ENCODE peak calls at places on chromosome 15, in nine cellular contexts. W is bronchial epithelial cell, C is breast epithelium, M is cardiac fibroblast, Z is gastrocnemius medialis, X is AG04449, L is Calu3, G is PC-9, R is upper lobe of right lung. V is an unnamed sample.

GRCh38 chr15:49458145-49458544 is 35.1 kb downstream of the FGF7 start:
- DNase-seq in Z (no peak), X (no peak), C (no peak), L (no peak), R (no peak), G (no peak), W (no peak), M (no peak), V (no peak)

GRCh38 chr15:36108539-36108938 is 470.9 kb upstream of the CDIN1 start:
- DNase-seq in R (no peak), Z (no peak), W (no peak), X (no peak), G (no peak), M (no peak), C (no peak), L (no peak), V (no peak)

GRCh38 chr15:82093774-82094211 is 48.0 kb upstream of the MEX3B start:
- DNase-seq in M (peak), Z (no peak), L (no peak), G (no peak), W (peak), X (peak), R (no peak), C (no peak), V (no peak)

GRCh38 chr15:54620916-54621315 is 575.8 kb downstream of the RSL24D1 start:
- DNase-seq in C (no peak), R (no peak), G (no peak), Z (no peak), L (no peak), X (no peak), M (no peak), W (no peak), V (no peak)

GRCh38 chr15:40487816-40488682 is 17.3 kb downstream of the CHST14 start:
- DNase-seq in X (no peak), Z (no peak), G (no peak), M (no peak), L (no peak), C (no peak), W (no peak), R (no peak), V (no peak)

GRCh38 chr15:68818088-68818670 is 2.5 kb downstream of the ANP32A start:
- DNase-seq in G (peak), Z (peak), W (no peak), R (peak), L (peak), X (no peak), C (peak), M (peak), V (peak)

GRCh38 chr15:50685191-50685975 is 1.2 kb downstream of the TRPM7 start:
- DNase-seq in X (no peak), M (peak), Z (no peak), C (no peak), W (no peak), G (no peak), R (no peak), L (no peak), V (no peak)

GRCh38 chr15:25508369-25509002 is 69.7 kb upstream of the UBE3A start:
- DNase-seq in Z (no peak), X (peak), C (no peak), L (no peak), G (no peak), R (no peak), W (peak), M (peak), V (no peak)

GRCh38 chr15:62027916-62028315 is 32.3 kb downstream of the VPS13C start:
- DNase-seq in X (no peak), Z (no peak), G (no peak), W (no peak), M (no peak), L (no peak), C (no peak), R (no peak), V (no peak)

GRCh38 chr15:62026707-62027565 is 33.3 kb downstream of the VPS13C start:
- DNase-seq in C (no peak), G (no peak), M (no peak), R (no peak), Z (no peak), W (no peak), X (no peak), L (no peak), V (no peak)

GRCh38 chr15:62020576-62021160 is 39.6 kb downstream of the VPS13C start:
- DNase-seq in C (no peak), R (no peak), L (no peak), M (no peak), W (peak), X (no peak), Z (no peak), G (no peak), V (no peak)

DNA sequence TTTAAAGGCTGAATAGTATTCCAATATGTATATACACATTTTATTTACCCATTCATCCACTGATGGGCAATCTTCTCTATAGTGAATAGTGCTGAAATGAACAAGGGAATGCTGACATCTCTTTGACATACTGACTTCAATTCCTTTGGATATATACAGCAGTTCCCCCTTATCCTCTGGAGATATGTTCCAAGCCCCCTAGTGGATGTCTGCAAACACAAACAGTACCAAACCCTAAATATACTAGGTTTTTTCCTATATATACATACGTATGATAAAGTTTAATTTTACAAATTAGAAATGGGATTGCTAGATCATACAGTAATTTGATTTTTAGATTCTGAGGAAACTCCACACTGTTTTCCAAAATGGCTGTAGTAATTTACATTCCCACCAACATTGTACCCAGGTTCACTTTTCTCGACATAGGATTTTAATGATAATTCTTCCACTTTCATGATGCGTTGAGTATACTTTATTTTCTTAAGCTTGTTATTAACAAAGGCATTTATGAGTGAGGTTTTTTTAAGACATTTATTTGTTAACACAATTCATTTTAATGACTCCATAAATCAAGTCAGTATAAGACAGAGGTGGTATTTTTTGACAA is 38.2 kb downstream of the VPS13C start:
- DNase-seq in W (no peak), L (peak), M (no peak), G (no peak), C (no peak), R (no peak), X (no peak), Z (no peak), V (peak)
- TF ChIP-seq CTCF in W (peak), L (peak), M (peak), G (peak), C (no peak), R (peak), X (peak), Z (no peak), V (peak)

DNA sequence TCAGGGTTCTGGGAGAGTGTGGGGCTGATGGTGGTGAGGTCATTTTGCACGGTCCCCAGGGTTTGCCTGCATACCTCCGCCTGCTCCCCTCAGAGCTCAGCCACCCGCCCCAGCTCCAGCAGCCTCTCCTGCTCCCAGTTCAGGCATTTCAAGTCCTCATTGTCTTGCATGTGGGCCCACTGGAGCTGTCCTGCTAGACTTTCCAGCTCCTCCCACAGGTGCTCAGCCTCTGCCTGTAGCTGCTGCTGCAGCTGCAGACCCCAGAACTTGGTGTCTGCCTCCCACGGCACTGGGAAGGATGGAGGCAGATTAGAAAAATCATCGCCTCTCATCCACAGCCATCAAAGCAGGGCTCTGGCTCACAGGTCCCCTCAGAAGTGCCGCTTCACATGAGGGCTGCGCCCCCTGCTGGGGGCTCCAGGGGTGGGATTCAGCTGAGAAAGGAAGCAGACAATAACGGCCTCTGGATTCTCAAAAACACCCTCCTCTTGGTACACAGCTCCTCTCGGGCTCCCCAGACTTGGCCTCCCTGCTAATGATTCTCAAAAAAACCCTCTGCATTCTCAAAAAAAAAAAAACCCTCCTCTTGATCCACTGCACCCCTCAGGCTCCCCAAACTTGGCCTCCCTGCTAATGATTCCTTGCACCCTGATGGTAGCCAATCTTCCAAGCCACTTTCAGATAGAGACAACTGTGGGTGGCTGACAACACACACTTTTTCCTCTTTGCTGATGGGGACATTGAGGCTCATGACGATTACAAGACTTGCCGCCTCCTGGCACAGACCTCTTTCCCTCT is 89.3 kb upstream of the C2CD4B start:
- DNase-seq in R (peak), L (peak), G (peak), Z (no peak), M (peak), W (peak), C (no peak), X (no peak), V (no peak)
- TF ChIP-seq CTCF in R (peak), L (peak), G (peak), Z (peak), M (peak), W (peak), C (peak), X (peak), V (peak)

GRCh38 chr15:45372032-45372995 is 6.0 kb downstream of the GATM start:
- DNase-seq in R (no peak), Z (no peak), W (no peak), M (no peak), C (no peak), L (peak), G (no peak), X (no peak), V (no peak)
- TF ChIP-seq CTCF in R (no peak), Z (no peak), W (no peak), M (no peak), C (no peak), L (no peak), G (no peak), X (no peak), V (no peak)

GRCh38 chr15:74817370-74817737 is 4.7 kb downstream of the LMAN1L start:
- DNase-seq in X (no peak), G (peak), M (peak), C (peak), R (no peak), W (peak), Z (peak), L (peak), V (no peak)
- TF ChIP-seq CTCF in X (peak), G (no peak), M (peak), C (no peak), R (no peak), W (peak), Z (peak), L (peak), V (no peak)

GRCh38 chr15:64381000-64381751 is at the start of gene PCLAF:
- DNase-seq in Z (peak), G (peak), M (peak), X (peak), R (peak), W (peak), L (peak), C (peak), V (peak)
- TF ChIP-seq CTCF in Z (no peak), G (no peak), M (no peak), X (no peak), R (no peak), W (no peak), L (no peak), C (no peak), V (no peak)

V was measured in Caco-2.